ENCODE peak calls at places on chromosomes 13 and 19, in four cellular contexts. M, X, Q and L are unnamed samples. For H3K27me3, the result is how much of the 10 kb centered on the place peaks cover.

GRCh38 chr13:41552031-41552430 is 94.7 kb downstream of the RGCC start:
- DNase-seq in M (no peak), X (no peak), Q (no peak), L (no peak)

GRCh38 chr13:75685239-75685697 is 49.1 kb downstream of the LMO7 start:
- DNase-seq in M (no peak), X (peak), Q (no peak), L (no peak)

GRCh38 chr13:71867101-71867814 is at the start of gene DACH1:
- DNase-seq in M (no peak), X (no peak), Q (peak), L (peak)

GRCh38 chr13:49441846-49442245 is 2.0 kb downstream of the CAB39L start:
- DNase-seq in M (no peak), X (no peak), Q (no peak), L (no peak)

GRCh38 chr19:45523642-45524256 is 16.5 kb downstream of the VASP start:
- DNase-seq in M (peak), X (peak), Q (peak), L (peak)

GRCh38 chr19:12789098-12789903 is 2.0 kb upstream of the JUNB start:
- DNase-seq in M (no peak), X (no peak), Q (peak), L (peak)

GRCh38 chr13:103178986-103179695 is 112.9 kb upstream of the SLC10A2 start:
- DNase-seq in M (no peak), X (no peak), Q (no peak), L (no peak)

GRCh38 chr13:51747438-51748434 is 56.2 kb downstream of the DHRS12 start:
- DNase-seq in M (no peak), X (no peak), Q (no peak), L (no peak)

GRCh38 chr13:107866666-107867623 is 348.4 kb downstream of the LIG4 start:
- DNase-seq in M (no peak), X (no peak), Q (no peak), L (no peak)

DNA sequence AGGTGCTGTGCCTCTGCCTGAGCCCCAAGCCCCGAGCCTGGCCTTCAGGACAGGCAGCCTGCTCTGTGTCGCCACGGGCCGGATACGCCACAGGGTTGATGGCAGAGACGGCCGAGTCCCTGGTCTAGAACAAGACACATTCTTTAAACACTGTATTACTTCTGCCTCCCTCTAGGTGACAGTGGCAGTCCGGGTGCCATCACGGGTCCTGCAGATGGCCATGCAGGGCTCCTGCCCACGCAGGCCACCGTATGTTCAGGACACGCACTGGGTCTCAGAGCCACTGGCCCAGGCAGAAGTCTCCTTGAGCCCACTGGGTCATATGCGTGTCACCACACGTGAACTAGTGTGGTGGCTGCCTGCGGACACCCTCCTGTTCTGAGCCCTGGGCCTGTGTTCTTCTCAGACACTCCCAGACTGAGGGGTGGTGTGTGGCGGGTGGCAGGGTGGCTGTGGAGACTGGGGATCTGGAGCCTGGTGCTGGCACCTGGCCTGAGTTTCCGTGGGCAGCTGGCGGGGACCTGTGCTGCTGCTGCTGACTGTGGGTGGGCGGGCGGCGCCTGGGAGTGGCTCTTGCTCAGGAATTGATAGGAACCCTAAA is 4.4 kb downstream of the PLEKHJ1 start:
- DNase-seq in M (no peak), X (no peak), Q (peak), L (no peak)
- TF ChIP-seq CTCF in M (no peak), X (peak), Q (no peak), L (no peak)

GRCh38 chr19:7926727-7927604 is 1.0 kb upstream of the CTXN1 start:
- DNase-seq in M (no peak), X (no peak), Q (peak), L (peak)
- TF ChIP-seq POLR2A in M (no peak), X (no peak), Q (no peak), L (no peak)

GRCh38 chr13:108980237-108980636 is 350.8 kb downstream of the MYO16 start:
- DNase-seq in M (no peak), X (no peak), Q (no peak), L (no peak)
- H3K27me3 ChIP-seq in M (under half), X (under half), Q (under half), L (under half)

GRCh38 chr13:21061077-21061945 is at the start of gene LATS2:
- DNase-seq in M (peak), X (peak), Q (peak), L (peak)
- TF ChIP-seq CTCF in M (no peak), X (no peak), Q (peak), L (peak)

GRCh38 chr19:15269806-15270205 is 37.6 kb upstream of the EPHX3 start:
- DNase-seq in M (no peak), X (no peak), Q (no peak), L (no peak)
- TF ChIP-seq POLR2A in M (no peak), X (no peak), Q (no peak), L (no peak)

GRCh38 chr19:54415208-54415900 is at the start of gene TTYH1:
- DNase-seq in M (no peak), X (no peak), Q (no peak), L (no peak)

GRCh38 chr19:54415901-54416621 is 797 bp downstream of the TTYH1 start:
- DNase-seq in M (no peak), X (no peak), Q (no peak), L (no peak)

GRCh38 chr19:54418930-54419800 is 3.9 kb downstream of the TTYH1 start:
- DNase-seq in M (no peak), X (no peak), Q (no peak), L (no peak)

GRCh38 chr19:54418030-54418929 is 3.0 kb downstream of the TTYH1 start:
- DNase-seq in M (no peak), X (no peak), Q (peak), L (no peak)

GRCh38 chr19:54416695-54417491 is 1.6 kb downstream of the TTYH1 start:
- DNase-seq in M (no peak), X (no peak), Q (no peak), L (no peak)
- H3K27me3 ChIP-seq in M (under half), X (under half), Q (under half), L (under half)

GRCh38 chr13:45341034-45341798 is at the start of gene TPT1:
- DNase-seq in M (peak), X (peak), Q (peak), L (peak)
- TF ChIP-seq CTCF in M (no peak), X (no peak), Q (no peak), L (no peak)

GRCh38 chr19:6767081-6767356 is 216 bp downstream of the SH2D3A start:
- DNase-seq in M (no peak), X (no peak), Q (no peak), L (no peak)
- TF ChIP-seq POLR2A in M (no peak), X (no peak), Q (no peak), L (no peak)

GRCh38 chr13:28410096-28410495 is 84.8 kb downstream of the FLT1 start:
- DNase-seq in M (no peak), X (no peak), Q (no peak), L (no peak)
- H3K27me3 ChIP-seq in M (under half), X (under half), Q (under half), L (under half)

GRCh38 chr19:35852029-35852780 is at the start of gene NPHS1:
- DNase-seq in M (no peak), X (no peak), Q (no peak), L (no peak)

GRCh38 chr19:35848919-35849505 is 3.3 kb downstream of the NPHS1 start:
- DNase-seq in M (no peak), X (no peak), Q (no peak), L (no peak)

GRCh38 chr19:35853038-35853756 is 893 bp upstream of the NPHS1 start:
- DNase-seq in M (no peak), X (no peak), Q (no peak), L (no peak)

GRCh38 chr19:35848486-35848885 is 3.8 kb downstream of the NPHS1 start:
- DNase-seq in M (no peak), X (no peak), Q (no peak), L (no peak)

DNA sequence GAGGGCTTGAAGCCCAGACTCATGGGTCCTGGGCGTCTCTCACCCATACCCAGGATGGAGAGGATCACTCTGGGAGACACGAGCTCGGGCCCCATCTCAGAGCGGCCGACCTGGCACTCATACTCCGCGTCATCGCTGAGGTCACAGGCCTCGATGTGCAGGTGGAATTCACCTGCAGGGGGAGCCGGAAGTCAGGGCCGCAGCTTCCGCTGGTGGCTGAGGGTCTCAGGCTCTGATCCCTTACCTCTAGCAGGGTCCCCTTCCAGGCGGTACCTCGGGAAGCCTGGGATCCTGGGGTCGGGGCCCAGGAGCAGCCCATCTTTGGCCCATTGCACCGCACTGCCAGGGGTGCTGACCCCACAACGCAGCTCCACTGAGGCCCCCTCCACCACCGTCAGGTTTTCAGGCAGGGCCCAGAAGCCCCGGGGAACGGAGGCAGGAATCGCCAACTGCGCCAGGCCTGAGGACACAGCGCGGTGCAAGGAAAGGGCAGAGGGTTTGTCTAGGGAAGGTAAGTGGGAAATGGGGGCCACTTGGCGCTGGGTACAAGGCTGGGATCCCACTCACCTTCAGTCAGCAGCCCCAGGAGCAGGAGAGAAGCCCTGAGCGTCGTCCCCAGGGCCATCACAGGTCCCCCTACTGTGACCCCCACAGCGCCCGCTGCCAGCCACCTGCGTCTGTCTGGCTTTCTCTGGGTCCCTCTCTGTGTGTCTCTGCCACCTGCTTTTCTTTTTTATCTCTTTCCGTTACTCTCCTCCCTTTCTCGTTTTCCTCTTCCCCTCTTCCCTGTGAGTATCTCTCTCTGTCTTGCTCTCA is 883 bp downstream of the NPHS1 start:
- DNase-seq in M (no peak), X (no peak), Q (no peak), L (no peak)
- TF ChIP-seq CTCF in M (no peak), X (peak), Q (no peak), L (no peak)